ENCODE peak calls at places on chromosome 6, in seven cellular contexts. One of them, this sample, is unnamed. For H3K4me1, the result is how much of the 10 kb centered on the place peaks cover.

GRCh38 chr6:73043446-73043845 is 181.8 kb downstream of the KHDC1L start:
- DNase-seq in H9: no peak
- DNase-seq in mesenchymal stem cell: no peak
- DNase-seq in IMR-90: no peak
- DNase-seq in H1: no peak
- DNase-seq in mesendoderm: no peak
- DNase-seq in trophoblast cell: no peak
- DNase-seq in this sample: no peak

GRCh38 chr6:139600313-139600712 is 225.9 kb upstream of the CITED2 start:
- DNase-seq in H9: no peak
- DNase-seq in mesenchymal stem cell: no peak
- DNase-seq in IMR-90: no peak
- DNase-seq in H1: no peak
- DNase-seq in mesendoderm: no peak
- DNase-seq in trophoblast cell: no peak
- DNase-seq in this sample: no peak

GRCh38 chr6:30156262-30156599 is 4.8 kb downstream of the TRIM10 start:
- DNase-seq in H9: no peak
- DNase-seq in mesenchymal stem cell: no peak
- DNase-seq in IMR-90: no peak
- DNase-seq in H1: no peak
- DNase-seq in mesendoderm: no peak
- DNase-seq in trophoblast cell: no peak
- DNase-seq in this sample: no peak

GRCh38 chr6:5898563-5898962 is 108.2 kb downstream of the NRN1 start:
- DNase-seq in H9: peak
- DNase-seq in mesenchymal stem cell: no peak
- DNase-seq in IMR-90: no peak
- DNase-seq in H1: no peak
- DNase-seq in mesendoderm: peak
- DNase-seq in trophoblast cell: no peak
- DNase-seq in this sample: no peak

GRCh38 chr6:90719321-90720195 is 132.7 kb upstream of the MAP3K7 start:
- DNase-seq in H9: no peak
- DNase-seq in mesenchymal stem cell: no peak
- DNase-seq in IMR-90: no peak
- DNase-seq in H1: no peak
- DNase-seq in mesendoderm: no peak
- DNase-seq in trophoblast cell: peak
- DNase-seq in this sample: no peak

GRCh38 chr6:118288355-118289124 is 259.6 kb upstream of the PLN start:
- DNase-seq in H9: no peak
- DNase-seq in mesenchymal stem cell: no peak
- DNase-seq in IMR-90: peak
- DNase-seq in H1: no peak
- DNase-seq in mesendoderm: peak
- DNase-seq in trophoblast cell: no peak
- DNase-seq in this sample: no peak

GRCh38 chr6:158849899-158850806 is 31.0 kb upstream of the EZR start:
- DNase-seq in H9: no peak
- DNase-seq in mesenchymal stem cell: peak
- DNase-seq in IMR-90: peak
- DNase-seq in H1: no peak
- DNase-seq in mesendoderm: peak
- DNase-seq in trophoblast cell: peak
- DNase-seq in this sample: no peak

GRCh38 chr6:20827798-20828197 is 293.5 kb downstream of the CDKAL1 start:
- DNase-seq in H9: no peak
- DNase-seq in mesenchymal stem cell: no peak
- DNase-seq in IMR-90: peak
- DNase-seq in H1: no peak
- DNase-seq in mesendoderm: no peak
- DNase-seq in trophoblast cell: no peak
- DNase-seq in this sample: no peak

GRCh38 chr6:113818528-113818927 is 38.6 kb upstream of the MARCKS start:
- DNase-seq in H9: no peak
- DNase-seq in mesenchymal stem cell: peak
- DNase-seq in IMR-90: peak
- DNase-seq in H1: no peak
- DNase-seq in mesendoderm: no peak
- DNase-seq in trophoblast cell: no peak
- DNase-seq in this sample: no peak

GRCh38 chr6:127606131-127606562 is 29.2 kb downstream of the C6orf58 start:
- DNase-seq in H9: peak
- DNase-seq in mesenchymal stem cell: peak
- DNase-seq in IMR-90: peak
- DNase-seq in H1: peak
- DNase-seq in mesendoderm: peak
- DNase-seq in trophoblast cell: no peak
- DNase-seq in this sample: peak

GRCh38 chr6:41546866-41547798 is 951 bp downstream of the FOXP4 start:
- DNase-seq in H9: no peak
- DNase-seq in mesenchymal stem cell: peak
- DNase-seq in IMR-90: peak
- DNase-seq in H1: peak
- DNase-seq in mesendoderm: peak
- DNase-seq in trophoblast cell: peak
- DNase-seq in this sample: peak

GRCh38 chr6:152124432-152125074 is 317.1 kb downstream of the ESR1 start:
- DNase-seq in H9: no peak
- DNase-seq in mesenchymal stem cell: peak
- DNase-seq in IMR-90: peak
- DNase-seq in H1: no peak
- DNase-seq in mesendoderm: peak
- DNase-seq in trophoblast cell: no peak
- DNase-seq in this sample: peak

GRCh38 chr6:157845493-157846259 is 22.6 kb downstream of the SNX9 start:
- DNase-seq in H9: no peak
- DNase-seq in mesenchymal stem cell: peak
- DNase-seq in IMR-90: peak
- DNase-seq in H1: no peak
- DNase-seq in mesendoderm: no peak
- DNase-seq in trophoblast cell: no peak
- DNase-seq in this sample: no peak

GRCh38 chr6:47235964-47236760 is 73.5 kb downstream of the TNFRSF21 start:
- DNase-seq in H9: no peak
- DNase-seq in mesenchymal stem cell: peak
- DNase-seq in IMR-90: no peak
- DNase-seq in H1: no peak
- DNase-seq in mesendoderm: no peak
- DNase-seq in trophoblast cell: no peak
- DNase-seq in this sample: no peak

GRCh38 chr6:113944701-113945100 is 26.2 kb downstream of the HDAC2 start:
- DNase-seq in H9: no peak
- DNase-seq in mesenchymal stem cell: no peak
- DNase-seq in IMR-90: peak
- DNase-seq in H1: no peak
- DNase-seq in mesendoderm: no peak
- DNase-seq in trophoblast cell: no peak
- DNase-seq in this sample: no peak

GRCh38 chr6:87879144-87879861 is 168.3 kb upstream of the SPACA1 start:
- DNase-seq in H9: no peak
- DNase-seq in mesenchymal stem cell: no peak
- DNase-seq in IMR-90: no peak
- DNase-seq in H1: no peak
- DNase-seq in mesendoderm: no peak
- DNase-seq in trophoblast cell: no peak
- DNase-seq in this sample: no peak

GRCh38 chr6:78025501-78025900 is 372.7 kb downstream of the MEI4 start:
- DNase-seq in H9: no peak
- DNase-seq in mesenchymal stem cell: no peak
- DNase-seq in IMR-90: no peak
- DNase-seq in H1: no peak
- DNase-seq in mesendoderm: no peak
- DNase-seq in trophoblast cell: no peak
- DNase-seq in this sample: no peak

GRCh38 chr6:78020586-78020985 is 367.7 kb downstream of the MEI4 start:
- DNase-seq in H9: no peak
- DNase-seq in mesenchymal stem cell: no peak
- DNase-seq in IMR-90: no peak
- DNase-seq in H1: no peak
- DNase-seq in mesendoderm: no peak
- DNase-seq in trophoblast cell: no peak
- DNase-seq in this sample: no peak
- H3K4ac ChIP-seq in H9: no peak
- H3K4ac ChIP-seq in mesenchymal stem cell: no peak
- H3K4ac ChIP-seq in IMR-90: no peak
- H3K4ac ChIP-seq in H1: no peak
- H3K4ac ChIP-seq in mesendoderm: no peak
- H3K4ac ChIP-seq in trophoblast cell: no peak
- H3K4ac ChIP-seq in this sample: no peak

GRCh38 chr6:43803783-43804549 is 34.0 kb downstream of the VEGFA start:
- DNase-seq in H9: no peak
- DNase-seq in mesenchymal stem cell: peak
- DNase-seq in IMR-90: peak
- DNase-seq in H1: no peak
- DNase-seq in mesendoderm: peak
- DNase-seq in trophoblast cell: peak
- DNase-seq in this sample: no peak
- H3K4me1 ChIP-seq in H9: under half
- H3K4me1 ChIP-seq in mesenchymal stem cell: under half
- H3K4me1 ChIP-seq in IMR-90: under half
- H3K4me1 ChIP-seq in H1: under half
- H3K4me1 ChIP-seq in mesendoderm: under half
- H3K4me1 ChIP-seq in trophoblast cell: under half
- H3K4me1 ChIP-seq in this sample: under half

GRCh38 chr6:161674930-161675523 is 401.2 kb upstream of the AGPAT4 start:
- DNase-seq in H9: no peak
- DNase-seq in mesenchymal stem cell: no peak
- DNase-seq in IMR-90: no peak
- DNase-seq in H1: no peak
- DNase-seq in mesendoderm: no peak
- DNase-seq in trophoblast cell: no peak
- DNase-seq in this sample: no peak

GRCh38 chr6:161676566-161676965 is 402.7 kb upstream of the AGPAT4 start:
- DNase-seq in H9: no peak
- DNase-seq in mesenchymal stem cell: no peak
- DNase-seq in IMR-90: no peak
- DNase-seq in H1: no peak
- DNase-seq in mesendoderm: no peak
- DNase-seq in trophoblast cell: no peak
- DNase-seq in this sample: no peak

GRCh38 chr6:161673026-161673425 is 399.2 kb upstream of the AGPAT4 start:
- DNase-seq in H9: no peak
- DNase-seq in mesenchymal stem cell: no peak
- DNase-seq in IMR-90: no peak
- DNase-seq in H1: no peak
- DNase-seq in mesendoderm: no peak
- DNase-seq in trophoblast cell: no peak
- DNase-seq in this sample: no peak

GRCh38 chr6:161668665-161669064 is 394.8 kb upstream of the AGPAT4 start:
- DNase-seq in H9: no peak
- DNase-seq in mesenchymal stem cell: no peak
- DNase-seq in IMR-90: no peak
- DNase-seq in H1: no peak
- DNase-seq in mesendoderm: no peak
- DNase-seq in trophoblast cell: no peak
- DNase-seq in this sample: no peak

DNA sequence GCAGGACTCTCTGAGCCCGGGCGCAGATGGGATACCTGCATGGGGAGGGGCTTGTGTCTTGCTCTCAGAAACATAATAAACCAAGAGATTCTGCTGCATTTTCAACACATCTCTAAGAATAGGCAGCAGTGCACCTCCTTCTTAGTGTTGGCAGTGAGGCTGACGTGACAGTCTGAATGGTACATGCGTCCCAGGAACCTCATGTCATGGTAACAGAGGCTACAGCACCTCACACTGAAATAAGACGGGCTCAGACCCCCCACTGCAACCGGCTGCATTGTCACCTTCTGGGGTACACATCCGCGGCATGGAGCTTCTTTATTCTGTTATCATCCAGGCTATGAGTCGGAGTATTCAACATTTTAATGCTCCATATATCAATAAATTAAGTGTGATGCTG is 397.3 kb upstream of the AGPAT4 start:
- DNase-seq in H9: no peak
- DNase-seq in mesenchymal stem cell: no peak
- DNase-seq in IMR-90: no peak
- DNase-seq in H1: no peak
- DNase-seq in mesendoderm: no peak
- DNase-seq in trophoblast cell: no peak
- DNase-seq in this sample: no peak
- H3K4ac ChIP-seq in H9: no peak
- H3K4ac ChIP-seq in mesenchymal stem cell: no peak
- H3K4ac ChIP-seq in IMR-90: no peak
- H3K4ac ChIP-seq in H1: no peak
- H3K4ac ChIP-seq in mesendoderm: no peak
- H3K4ac ChIP-seq in trophoblast cell: no peak
- H3K4ac ChIP-seq in this sample: no peak

GRCh38 chr6:3157151-3157933 is at the start of gene TUBB2A:
- DNase-seq in H9: peak
- DNase-seq in mesenchymal stem cell: peak
- DNase-seq in IMR-90: peak
- DNase-seq in H1: peak
- DNase-seq in mesendoderm: peak
- DNase-seq in trophoblast cell: peak
- DNase-seq in this sample: peak

GRCh38 chr6:3147914-3148757 is 9.2 kb downstream of the TUBB2A start:
- DNase-seq in H9: no peak
- DNase-seq in mesenchymal stem cell: no peak
- DNase-seq in IMR-90: no peak
- DNase-seq in H1: no peak
- DNase-seq in mesendoderm: no peak
- DNase-seq in trophoblast cell: no peak
- DNase-seq in this sample: no peak

GRCh38 chr6:3151705-3152104 is 5.6 kb downstream of the TUBB2A start:
- DNase-seq in H9: no peak
- DNase-seq in mesenchymal stem cell: no peak
- DNase-seq in IMR-90: no peak
- DNase-seq in H1: no peak
- DNase-seq in mesendoderm: no peak
- DNase-seq in trophoblast cell: no peak
- DNase-seq in this sample: no peak

GRCh38 chr6:3152689-3153088 is 4.7 kb downstream of the TUBB2A start:
- DNase-seq in H9: no peak
- DNase-seq in mesenchymal stem cell: no peak
- DNase-seq in IMR-90: no peak
- DNase-seq in H1: no peak
- DNase-seq in mesendoderm: no peak
- DNase-seq in trophoblast cell: no peak
- DNase-seq in this sample: no peak
- H3K4me1 ChIP-seq in H9: under half
- H3K4me1 ChIP-seq in mesenchymal stem cell: under half
- H3K4me1 ChIP-seq in IMR-90: under half
- H3K4me1 ChIP-seq in H1: under half
- H3K4me1 ChIP-seq in mesendoderm: under half
- H3K4me1 ChIP-seq in trophoblast cell: under half
- H3K4me1 ChIP-seq in this sample: under half

GRCh38 chr6:7139835-7140470 is 32.2 kb downstream of the RREB1 start:
- DNase-seq in H9: no peak
- DNase-seq in mesenchymal stem cell: no peak
- DNase-seq in IMR-90: no peak
- DNase-seq in H1: no peak
- DNase-seq in mesendoderm: no peak
- DNase-seq in trophoblast cell: no peak
- DNase-seq in this sample: no peak
- H3K4ac ChIP-seq in H9: no peak
- H3K4ac ChIP-seq in mesenchymal stem cell: no peak
- H3K4ac ChIP-seq in IMR-90: no peak
- H3K4ac ChIP-seq in H1: no peak
- H3K4ac ChIP-seq in mesendoderm: no peak
- H3K4ac ChIP-seq in trophoblast cell: peak
- H3K4ac ChIP-seq in this sample: no peak

GRCh38 chr6:156787569-156788492 is 10.7 kb downstream of the ARID1B start:
- DNase-seq in H9: no peak
- DNase-seq in mesenchymal stem cell: no peak
- DNase-seq in IMR-90: no peak
- DNase-seq in H1: no peak
- DNase-seq in mesendoderm: no peak
- DNase-seq in trophoblast cell: no peak
- DNase-seq in this sample: no peak
- H3K4me1 ChIP-seq in H9: under half
- H3K4me1 ChIP-seq in mesenchymal stem cell: under half
- H3K4me1 ChIP-seq in IMR-90: under half
- H3K4me1 ChIP-seq in H1: under half
- H3K4me1 ChIP-seq in mesendoderm: under half
- H3K4me1 ChIP-seq in trophoblast cell: under half
- H3K4me1 ChIP-seq in this sample: under half